ENCODE peak calls at places on chromosomes 12 and 14, in eight cellular contexts. One of them, this sample, is unnamed.

GRCh38 chr12:56836317-56836716 is 73.2 kb downstream of the HSD17B6 start:
- DNase-seq in stimulated activated CD4-positive, alpha-beta T cell treated with anti-CD3 and anti-CD28 coated beads, Interleukin-15, amount 100 ng/mL, for 24 hours: no peak
- DNase-seq in activated T-cell treated with anti-CD3 and anti-CD28 coated beads, Interleukin-2, amount 50 U/mL, for 24 hours: no peak
- DNase-seq in AG08396: no peak
- DNase-seq in H9: no peak
- DNase-seq in fibroblast of mammary gland: peak; percentile 48
- DNase-seq in LoVo: peak; percentile 15
- DNase-seq in A172: peak; percentile 59
- DNase-seq in this sample: no peak

GRCh38 chr12:9240776-9241175 is 32.6 kb upstream of the PZP start:
- DNase-seq in stimulated activated CD4-positive, alpha-beta T cell treated with anti-CD3 and anti-CD28 coated beads, Interleukin-15, amount 100 ng/mL, for 24 hours: no peak
- DNase-seq in activated T-cell treated with anti-CD3 and anti-CD28 coated beads, Interleukin-2, amount 50 U/mL, for 24 hours: no peak
- DNase-seq in AG08396: no peak
- DNase-seq in H9: no peak
- DNase-seq in fibroblast of mammary gland: no peak
- DNase-seq in LoVo: no peak
- DNase-seq in A172: no peak
- DNase-seq in this sample: no peak

GRCh38 chr14:68937790-68938514 is 41.1 kb downstream of the ACTN1 start:
- DNase-seq in stimulated activated CD4-positive, alpha-beta T cell treated with anti-CD3 and anti-CD28 coated beads, Interleukin-15, amount 100 ng/mL, for 24 hours: no peak
- DNase-seq in activated T-cell treated with anti-CD3 and anti-CD28 coated beads, Interleukin-2, amount 50 U/mL, for 24 hours: peak; percentile 49
- DNase-seq in AG08396: no peak
- DNase-seq in H9: peak; percentile 74
- DNase-seq in fibroblast of mammary gland: peak; percentile 42
- DNase-seq in LoVo: peak; percentile 70
- DNase-seq in A172: peak; percentile 63
- DNase-seq in this sample: no peak

GRCh38 chr12:96014932-96015599 is 18.9 kb upstream of the HAL start:
- DNase-seq in stimulated activated CD4-positive, alpha-beta T cell treated with anti-CD3 and anti-CD28 coated beads, Interleukin-15, amount 100 ng/mL, for 24 hours: no peak
- DNase-seq in activated T-cell treated with anti-CD3 and anti-CD28 coated beads, Interleukin-2, amount 50 U/mL, for 24 hours: no peak
- DNase-seq in AG08396: no peak
- DNase-seq in H9: no peak
- DNase-seq in fibroblast of mammary gland: no peak
- DNase-seq in LoVo: no peak
- DNase-seq in A172: no peak
- DNase-seq in this sample: no peak

GRCh38 chr14:50828738-50829471 is 2.1 kb downstream of the NIN start:
- DNase-seq in stimulated activated CD4-positive, alpha-beta T cell treated with anti-CD3 and anti-CD28 coated beads, Interleukin-15, amount 100 ng/mL, for 24 hours: no peak
- DNase-seq in activated T-cell treated with anti-CD3 and anti-CD28 coated beads, Interleukin-2, amount 50 U/mL, for 24 hours: no peak
- DNase-seq in AG08396: no peak
- DNase-seq in H9: no peak
- DNase-seq in fibroblast of mammary gland: no peak
- DNase-seq in LoVo: no peak
- DNase-seq in A172: no peak
- DNase-seq in this sample: no peak

GRCh38 chr12:69240625-69240984 is 1.2 kb downstream of the CPSF6 start:
- DNase-seq in stimulated activated CD4-positive, alpha-beta T cell treated with anti-CD3 and anti-CD28 coated beads, Interleukin-15, amount 100 ng/mL, for 24 hours: peak; percentile 56
- DNase-seq in activated T-cell treated with anti-CD3 and anti-CD28 coated beads, Interleukin-2, amount 50 U/mL, for 24 hours: no peak
- DNase-seq in AG08396: no peak
- DNase-seq in H9: no peak
- DNase-seq in fibroblast of mammary gland: peak; percentile 20
- DNase-seq in LoVo: no peak
- DNase-seq in A172: peak; percentile 15
- DNase-seq in this sample: peak; percentile 71

GRCh38 chr14:51369814-51370213 is 129.8 kb downstream of the TMX1 start:
- DNase-seq in stimulated activated CD4-positive, alpha-beta T cell treated with anti-CD3 and anti-CD28 coated beads, Interleukin-15, amount 100 ng/mL, for 24 hours: peak; percentile 39
- DNase-seq in activated T-cell treated with anti-CD3 and anti-CD28 coated beads, Interleukin-2, amount 50 U/mL, for 24 hours: peak; percentile 31
- DNase-seq in AG08396: no peak
- DNase-seq in H9: no peak
- DNase-seq in fibroblast of mammary gland: peak; percentile 30
- DNase-seq in LoVo: no peak
- DNase-seq in A172: no peak
- DNase-seq in this sample: no peak

GRCh38 chr14:68687746-68688145 is 105.1 kb downstream of the ZFP36L1 start:
- DNase-seq in stimulated activated CD4-positive, alpha-beta T cell treated with anti-CD3 and anti-CD28 coated beads, Interleukin-15, amount 100 ng/mL, for 24 hours: no peak
- DNase-seq in activated T-cell treated with anti-CD3 and anti-CD28 coated beads, Interleukin-2, amount 50 U/mL, for 24 hours: no peak
- DNase-seq in AG08396: peak; percentile 63
- DNase-seq in H9: no peak
- DNase-seq in fibroblast of mammary gland: peak; percentile 90
- DNase-seq in LoVo: peak; percentile 75
- DNase-seq in A172: peak; percentile 87
- DNase-seq in this sample: no peak

GRCh38 chr14:67241416-67242362 is at the start of gene PALS1:
- DNase-seq in stimulated activated CD4-positive, alpha-beta T cell treated with anti-CD3 and anti-CD28 coated beads, Interleukin-15, amount 100 ng/mL, for 24 hours: no peak
- DNase-seq in activated T-cell treated with anti-CD3 and anti-CD28 coated beads, Interleukin-2, amount 50 U/mL, for 24 hours: no peak
- DNase-seq in AG08396: peak; percentile 61
- DNase-seq in H9: no peak
- DNase-seq in fibroblast of mammary gland: peak; percentile 87
- DNase-seq in LoVo: peak; percentile 61
- DNase-seq in A172: peak; percentile 62
- DNase-seq in this sample: no peak

GRCh38 chr14:78950654-78951053 is 780.5 kb downstream of the NRXN3 start:
- DNase-seq in stimulated activated CD4-positive, alpha-beta T cell treated with anti-CD3 and anti-CD28 coated beads, Interleukin-15, amount 100 ng/mL, for 24 hours: no peak
- DNase-seq in activated T-cell treated with anti-CD3 and anti-CD28 coated beads, Interleukin-2, amount 50 U/mL, for 24 hours: no peak
- DNase-seq in AG08396: peak; percentile 18
- DNase-seq in H9: no peak
- DNase-seq in fibroblast of mammary gland: peak; percentile 51
- DNase-seq in LoVo: no peak
- DNase-seq in A172: peak; percentile 17
- DNase-seq in this sample: no peak

GRCh38 chr12:26271889-26272492 is 76.6 kb downstream of the SSPN start:
- DNase-seq in stimulated activated CD4-positive, alpha-beta T cell treated with anti-CD3 and anti-CD28 coated beads, Interleukin-15, amount 100 ng/mL, for 24 hours: peak; percentile 37
- DNase-seq in activated T-cell treated with anti-CD3 and anti-CD28 coated beads, Interleukin-2, amount 50 U/mL, for 24 hours: no peak
- DNase-seq in AG08396: peak; percentile 11
- DNase-seq in H9: no peak
- DNase-seq in fibroblast of mammary gland: peak; percentile 91
- DNase-seq in LoVo: peak; percentile 59
- DNase-seq in A172: peak; percentile 85
- DNase-seq in this sample: peak; percentile 66

GRCh38 chr12:124617615-124618014 is 50.2 kb upstream of the NCOR2 start:
- DNase-seq in stimulated activated CD4-positive, alpha-beta T cell treated with anti-CD3 and anti-CD28 coated beads, Interleukin-15, amount 100 ng/mL, for 24 hours: no peak
- DNase-seq in activated T-cell treated with anti-CD3 and anti-CD28 coated beads, Interleukin-2, amount 50 U/mL, for 24 hours: no peak
- DNase-seq in AG08396: no peak
- DNase-seq in H9: no peak
- DNase-seq in fibroblast of mammary gland: no peak
- DNase-seq in LoVo: no peak
- DNase-seq in A172: no peak
- DNase-seq in this sample: no peak

GRCh38 chr12:115023279-115023678 is 339.3 kb upstream of the TBX3 start:
- DNase-seq in stimulated activated CD4-positive, alpha-beta T cell treated with anti-CD3 and anti-CD28 coated beads, Interleukin-15, amount 100 ng/mL, for 24 hours: no peak
- DNase-seq in activated T-cell treated with anti-CD3 and anti-CD28 coated beads, Interleukin-2, amount 50 U/mL, for 24 hours: no peak
- DNase-seq in AG08396: peak; percentile 46
- DNase-seq in H9: no peak
- DNase-seq in fibroblast of mammary gland: peak; percentile 72
- DNase-seq in LoVo: no peak
- DNase-seq in A172: no peak
- DNase-seq in this sample: no peak

GRCh38 chr14:74526854-74527585 is 33.5 kb downstream of the ISCA2 start:
- DNase-seq in stimulated activated CD4-positive, alpha-beta T cell treated with anti-CD3 and anti-CD28 coated beads, Interleukin-15, amount 100 ng/mL, for 24 hours: no peak
- DNase-seq in activated T-cell treated with anti-CD3 and anti-CD28 coated beads, Interleukin-2, amount 50 U/mL, for 24 hours: no peak
- DNase-seq in AG08396: no peak
- DNase-seq in H9: peak; percentile 66
- DNase-seq in fibroblast of mammary gland: no peak
- DNase-seq in LoVo: no peak
- DNase-seq in A172: no peak
- DNase-seq in this sample: no peak

GRCh38 chr12:65868133-65868705 is 43.9 kb downstream of the HMGA2 start:
- DNase-seq in stimulated activated CD4-positive, alpha-beta T cell treated with anti-CD3 and anti-CD28 coated beads, Interleukin-15, amount 100 ng/mL, for 24 hours: no peak
- DNase-seq in activated T-cell treated with anti-CD3 and anti-CD28 coated beads, Interleukin-2, amount 50 U/mL, for 24 hours: no peak
- DNase-seq in AG08396: no peak
- DNase-seq in H9: no peak
- DNase-seq in fibroblast of mammary gland: peak; percentile 97
- DNase-seq in LoVo: no peak
- DNase-seq in A172: no peak
- DNase-seq in this sample: no peak

GRCh38 chr12:119772431-119772830 is 104.5 kb downstream of the PRKAB1 start:
- DNase-seq in stimulated activated CD4-positive, alpha-beta T cell treated with anti-CD3 and anti-CD28 coated beads, Interleukin-15, amount 100 ng/mL, for 24 hours: no peak
- DNase-seq in activated T-cell treated with anti-CD3 and anti-CD28 coated beads, Interleukin-2, amount 50 U/mL, for 24 hours: no peak
- DNase-seq in AG08396: no peak
- DNase-seq in H9: no peak
- DNase-seq in fibroblast of mammary gland: no peak
- DNase-seq in LoVo: no peak
- DNase-seq in A172: no peak
- DNase-seq in this sample: no peak

GRCh38 chr12:22286569-22286968 is 47.9 kb downstream of the ST8SIA1 start:
- DNase-seq in stimulated activated CD4-positive, alpha-beta T cell treated with anti-CD3 and anti-CD28 coated beads, Interleukin-15, amount 100 ng/mL, for 24 hours: no peak
- DNase-seq in activated T-cell treated with anti-CD3 and anti-CD28 coated beads, Interleukin-2, amount 50 U/mL, for 24 hours: no peak
- DNase-seq in AG08396: peak; percentile 39
- DNase-seq in H9: no peak
- DNase-seq in fibroblast of mammary gland: peak; percentile 97
- DNase-seq in LoVo: no peak
- DNase-seq in A172: peak; percentile 59
- DNase-seq in this sample: no peak

GRCh38 chr14:90755661-90756304 is 60.4 kb downstream of the TTC7B start:
- DNase-seq in stimulated activated CD4-positive, alpha-beta T cell treated with anti-CD3 and anti-CD28 coated beads, Interleukin-15, amount 100 ng/mL, for 24 hours: peak; percentile 16
- DNase-seq in activated T-cell treated with anti-CD3 and anti-CD28 coated beads, Interleukin-2, amount 50 U/mL, for 24 hours: no peak
- DNase-seq in AG08396: no peak
- DNase-seq in H9: no peak
- DNase-seq in fibroblast of mammary gland: peak; percentile 40
- DNase-seq in LoVo: no peak
- DNase-seq in A172: no peak
- DNase-seq in this sample: no peak

GRCh38 chr14:93089501-93090269 is 26.0 kb downstream of the ITPK1 start:
- DNase-seq in stimulated activated CD4-positive, alpha-beta T cell treated with anti-CD3 and anti-CD28 coated beads, Interleukin-15, amount 100 ng/mL, for 24 hours: no peak
- DNase-seq in activated T-cell treated with anti-CD3 and anti-CD28 coated beads, Interleukin-2, amount 50 U/mL, for 24 hours: no peak
- DNase-seq in AG08396: peak; percentile 31
- DNase-seq in H9: no peak
- DNase-seq in fibroblast of mammary gland: no peak
- DNase-seq in LoVo: no peak
- DNase-seq in A172: no peak
- DNase-seq in this sample: no peak

GRCh38 chr14:25518347-25518746 is 468.4 kb upstream of the STXBP6 start:
- DNase-seq in stimulated activated CD4-positive, alpha-beta T cell treated with anti-CD3 and anti-CD28 coated beads, Interleukin-15, amount 100 ng/mL, for 24 hours: no peak
- DNase-seq in activated T-cell treated with anti-CD3 and anti-CD28 coated beads, Interleukin-2, amount 50 U/mL, for 24 hours: no peak
- DNase-seq in AG08396: no peak
- DNase-seq in H9: no peak
- DNase-seq in fibroblast of mammary gland: no peak
- DNase-seq in LoVo: no peak
- DNase-seq in A172: no peak
- DNase-seq in this sample: no peak

GRCh38 chr12:111467092-111467861 is 61.6 kb downstream of the SH2B3 start:
- DNase-seq in stimulated activated CD4-positive, alpha-beta T cell treated with anti-CD3 and anti-CD28 coated beads, Interleukin-15, amount 100 ng/mL, for 24 hours: no peak
- DNase-seq in activated T-cell treated with anti-CD3 and anti-CD28 coated beads, Interleukin-2, amount 50 U/mL, for 24 hours: no peak
- DNase-seq in AG08396: no peak
- DNase-seq in H9: no peak
- DNase-seq in fibroblast of mammary gland: peak; percentile 55
- DNase-seq in LoVo: no peak
- DNase-seq in A172: no peak
- DNase-seq in this sample: no peak

GRCh38 chr12:99029502-99030271 is 384.6 kb downstream of the APAF1 start:
- DNase-seq in stimulated activated CD4-positive, alpha-beta T cell treated with anti-CD3 and anti-CD28 coated beads, Interleukin-15, amount 100 ng/mL, for 24 hours: no peak
- DNase-seq in activated T-cell treated with anti-CD3 and anti-CD28 coated beads, Interleukin-2, amount 50 U/mL, for 24 hours: no peak
- DNase-seq in AG08396: no peak
- DNase-seq in H9: no peak
- DNase-seq in fibroblast of mammary gland: no peak
- DNase-seq in LoVo: no peak
- DNase-seq in A172: no peak
- DNase-seq in this sample: no peak

GRCh38 chr14:31898835-31899528 is 178.1 kb upstream of the ARHGAP5 start:
- DNase-seq in stimulated activated CD4-positive, alpha-beta T cell treated with anti-CD3 and anti-CD28 coated beads, Interleukin-15, amount 100 ng/mL, for 24 hours: no peak
- DNase-seq in activated T-cell treated with anti-CD3 and anti-CD28 coated beads, Interleukin-2, amount 50 U/mL, for 24 hours: no peak
- DNase-seq in AG08396: no peak
- DNase-seq in H9: no peak
- DNase-seq in fibroblast of mammary gland: peak; percentile 34
- DNase-seq in LoVo: no peak
- DNase-seq in A172: no peak
- DNase-seq in this sample: no peak

GRCh38 chr14:77124345-77125274 is 17.0 kb downstream of the ZDHHC22 start:
- DNase-seq in stimulated activated CD4-positive, alpha-beta T cell treated with anti-CD3 and anti-CD28 coated beads, Interleukin-15, amount 100 ng/mL, for 24 hours: peak; percentile 66
- DNase-seq in activated T-cell treated with anti-CD3 and anti-CD28 coated beads, Interleukin-2, amount 50 U/mL, for 24 hours: peak; percentile 81
- DNase-seq in AG08396: peak; percentile 81
- DNase-seq in H9: peak; percentile 55
- DNase-seq in fibroblast of mammary gland: peak; percentile 25
- DNase-seq in LoVo: no peak
- DNase-seq in A172: no peak
- DNase-seq in this sample: peak; percentile 88

GRCh38 chr12:22709292-22709691 is 84.3 kb downstream of the ETNK1 start:
- DNase-seq in stimulated activated CD4-positive, alpha-beta T cell treated with anti-CD3 and anti-CD28 coated beads, Interleukin-15, amount 100 ng/mL, for 24 hours: no peak
- DNase-seq in activated T-cell treated with anti-CD3 and anti-CD28 coated beads, Interleukin-2, amount 50 U/mL, for 24 hours: no peak
- DNase-seq in AG08396: peak; percentile 15
- DNase-seq in H9: no peak
- DNase-seq in fibroblast of mammary gland: peak; percentile 49
- DNase-seq in LoVo: peak; percentile 28
- DNase-seq in A172: peak; percentile 5
- DNase-seq in this sample: no peak

GRCh38 chr14:75184447-75184846 is 8.0 kb upstream of the TMED10 start:
- DNase-seq in stimulated activated CD4-positive, alpha-beta T cell treated with anti-CD3 and anti-CD28 coated beads, Interleukin-15, amount 100 ng/mL, for 24 hours: no peak
- DNase-seq in activated T-cell treated with anti-CD3 and anti-CD28 coated beads, Interleukin-2, amount 50 U/mL, for 24 hours: no peak
- DNase-seq in AG08396: no peak
- DNase-seq in H9: no peak
- DNase-seq in fibroblast of mammary gland: peak; percentile 36
- DNase-seq in LoVo: peak; percentile 38
- DNase-seq in A172: no peak
- DNase-seq in this sample: no peak

GRCh38 chr12:95214466-95214865 is 2.8 kb downstream of the FGD6 start:
- DNase-seq in stimulated activated CD4-positive, alpha-beta T cell treated with anti-CD3 and anti-CD28 coated beads, Interleukin-15, amount 100 ng/mL, for 24 hours: no peak
- DNase-seq in activated T-cell treated with anti-CD3 and anti-CD28 coated beads, Interleukin-2, amount 50 U/mL, for 24 hours: no peak
- DNase-seq in AG08396: no peak
- DNase-seq in H9: no peak
- DNase-seq in fibroblast of mammary gland: peak; percentile 19
- DNase-seq in LoVo: no peak
- DNase-seq in A172: no peak
- DNase-seq in this sample: no peak

GRCh38 chr12:100753837-100754236 is 40.7 kb upstream of the ANO4 start:
- DNase-seq in stimulated activated CD4-positive, alpha-beta T cell treated with anti-CD3 and anti-CD28 coated beads, Interleukin-15, amount 100 ng/mL, for 24 hours: no peak
- DNase-seq in activated T-cell treated with anti-CD3 and anti-CD28 coated beads, Interleukin-2, amount 50 U/mL, for 24 hours: no peak
- DNase-seq in AG08396: no peak
- DNase-seq in H9: no peak
- DNase-seq in fibroblast of mammary gland: peak; percentile 93
- DNase-seq in LoVo: no peak
- DNase-seq in A172: no peak
- DNase-seq in this sample: no peak

GRCh38 chr12:38490941-38491340 is 174.4 kb downstream of the ALG10B start:
- DNase-seq in stimulated activated CD4-positive, alpha-beta T cell treated with anti-CD3 and anti-CD28 coated beads, Interleukin-15, amount 100 ng/mL, for 24 hours: no peak
- DNase-seq in activated T-cell treated with anti-CD3 and anti-CD28 coated beads, Interleukin-2, amount 50 U/mL, for 24 hours: no peak
- DNase-seq in AG08396: no peak
- DNase-seq in H9: no peak
- DNase-seq in fibroblast of mammary gland: no peak
- DNase-seq in LoVo: no peak
- DNase-seq in A172: no peak
- DNase-seq in this sample: no peak

GRCh38 chr14:81406863-81407262 is 6.7 kb upstream of the STON2 start:
- DNase-seq in stimulated activated CD4-positive, alpha-beta T cell treated with anti-CD3 and anti-CD28 coated beads, Interleukin-15, amount 100 ng/mL, for 24 hours: no peak
- DNase-seq in activated T-cell treated with anti-CD3 and anti-CD28 coated beads, Interleukin-2, amount 50 U/mL, for 24 hours: no peak
- DNase-seq in AG08396: no peak
- DNase-seq in H9: no peak
- DNase-seq in fibroblast of mammary gland: peak; percentile 91
- DNase-seq in LoVo: no peak
- DNase-seq in A172: no peak
- DNase-seq in this sample: no peak

GRCh38 chr12:124625867-124626675 is 58.7 kb upstream of the NCOR2 start:
- DNase-seq in stimulated activated CD4-positive, alpha-beta T cell treated with anti-CD3 and anti-CD28 coated beads, Interleukin-15, amount 100 ng/mL, for 24 hours: no peak
- DNase-seq in activated T-cell treated with anti-CD3 and anti-CD28 coated beads, Interleukin-2, amount 50 U/mL, for 24 hours: no peak
- DNase-seq in AG08396: peak; percentile 83
- DNase-seq in H9: no peak
- DNase-seq in fibroblast of mammary gland: peak; percentile 89
- DNase-seq in LoVo: peak; percentile 96
- DNase-seq in A172: peak; percentile 90
- DNase-seq in this sample: no peak

GRCh38 chr12:2179953-2180736 is 127.4 kb downstream of the CACNA1C start:
- DNase-seq in stimulated activated CD4-positive, alpha-beta T cell treated with anti-CD3 and anti-CD28 coated beads, Interleukin-15, amount 100 ng/mL, for 24 hours: no peak
- DNase-seq in activated T-cell treated with anti-CD3 and anti-CD28 coated beads, Interleukin-2, amount 50 U/mL, for 24 hours: no peak
- DNase-seq in AG08396: peak; percentile 87
- DNase-seq in H9: no peak
- DNase-seq in fibroblast of mammary gland: peak; percentile 99
- DNase-seq in LoVo: peak; percentile 29
- DNase-seq in A172: peak; percentile 91
- DNase-seq in this sample: no peak

GRCh38 chr14:23033801-23034497 is 751 bp downstream of the PSMB5 start:
- DNase-seq in stimulated activated CD4-positive, alpha-beta T cell treated with anti-CD3 and anti-CD28 coated beads, Interleukin-15, amount 100 ng/mL, for 24 hours: no peak
- DNase-seq in activated T-cell treated with anti-CD3 and anti-CD28 coated beads, Interleukin-2, amount 50 U/mL, for 24 hours: no peak
- DNase-seq in AG08396: no peak
- DNase-seq in H9: no peak
- DNase-seq in fibroblast of mammary gland: no peak
- DNase-seq in LoVo: no peak
- DNase-seq in A172: no peak
- DNase-seq in this sample: no peak

GRCh38 chr12:93191956-93192355 is 185.8 kb upstream of the NUDT4 start:
- DNase-seq in stimulated activated CD4-positive, alpha-beta T cell treated with anti-CD3 and anti-CD28 coated beads, Interleukin-15, amount 100 ng/mL, for 24 hours: no peak
- DNase-seq in activated T-cell treated with anti-CD3 and anti-CD28 coated beads, Interleukin-2, amount 50 U/mL, for 24 hours: no peak
- DNase-seq in AG08396: peak; percentile 32
- DNase-seq in H9: no peak
- DNase-seq in fibroblast of mammary gland: peak; percentile 80
- DNase-seq in LoVo: no peak
- DNase-seq in A172: no peak
- DNase-seq in this sample: no peak